ENCODE peak calls at places on chromosomes 1 and 21, in four cellular contexts. J is ELR; D is SJSA1; H is stimulated activated CD8-positive, alpha-beta memory T cell treated with anti-CD3 and anti-CD28 coated beads, Interleukin-4, amount 100 ng/mL, for 48 hours. Y is an unnamed sample.

GRCh38 chr1:206757524-206758266 is 12.9 kb upstream of the IL19 start:
- DNase-seq in J (no peak), D (no peak), H (no peak), Y (no peak)

GRCh38 chr1:213041443-213041842 is 9.6 kb upstream of the RPS6KC1 start:
- DNase-seq in J (peak), D (no peak), H (no peak), Y (no peak)

GRCh38 chr1:153288634-153289275 is 24.0 kb downstream of the PGLYRP3 start:
- DNase-seq in J (peak), D (no peak), H (peak), Y (no peak)

GRCh38 chr1:230382060-230382491 is 44.1 kb downstream of the PGBD5 start:
- DNase-seq in J (peak), D (no peak), H (no peak), Y (peak)

GRCh38 chr1:185701650-185702049 is 32.5 kb upstream of the HMCN1 start:
- DNase-seq in J (no peak), D (no peak), H (no peak), Y (no peak)

GRCh38 chr1:240705584-240705983 is 93.6 kb upstream of the GREM2 start:
- DNase-seq in J (peak), D (no peak), H (no peak), Y (no peak)

GRCh38 chr1:30166194-30166593 is 557.2 kb downstream of the MATN1 start:
- DNase-seq in J (no peak), D (no peak), H (no peak), Y (no peak)

GRCh38 chr1:22949807-22950462 is 22.7 kb downstream of the LACTBL1 start:
- DNase-seq in J (no peak), D (no peak), H (no peak), Y (peak)

GRCh38 chr1:89552481-89553194 is 28.0 kb downstream of the LRRC8B start:
- DNase-seq in J (no peak), D (no peak), H (no peak), Y (peak)

GRCh38 chr1:165871311-165872067 is 44.1 kb downstream of the UCK2 start:
- DNase-seq in J (peak), D (peak), H (peak), Y (no peak)

GRCh38 chr1:226643167-226643566 is 94.6 kb downstream of the STUM start:
- DNase-seq in J (peak), D (peak), H (peak), Y (no peak)

GRCh38 chr1:5985250-5985649 is 7.0 kb downstream of the NPHP4 start:
- DNase-seq in J (no peak), D (no peak), H (no peak), Y (no peak)

GRCh38 chr1:99634971-99635624 is 10.8 kb upstream of the PALMD start:
- DNase-seq in J (no peak), D (no peak), H (no peak), Y (no peak)

GRCh38 chr21:35189077-35189863 is 140.2 kb upstream of the RUNX1 start:
- DNase-seq in J (no peak), D (peak), H (no peak), Y (no peak)

GRCh38 chr1:12438349-12438924 is 179.6 kb downstream of the DHRS3 start:
- DNase-seq in J (no peak), D (no peak), H (peak), Y (no peak)

GRCh38 chr21:31158789-31159581 is 120.7 kb upstream of the KRTAP19-8 start:
- DNase-seq in J (no peak), D (peak), H (no peak), Y (no peak)

GRCh38 chr1:43688594-43689000 is 18.7 kb upstream of the ST3GAL3 start:
- DNase-seq in J (peak), D (no peak), H (no peak), Y (no peak)

GRCh38 chr1:220370041-220370700 is 97.9 kb upstream of the RAB3GAP2 start:
- DNase-seq in J (peak), D (no peak), H (no peak), Y (no peak)

GRCh38 chr21:34526618-34527290 is 14.7 kb upstream of the KCNE1 start:
- DNase-seq in J (peak), D (peak), H (peak), Y (peak)

GRCh38 chr21:17492415-17493168 is 20.3 kb upstream of the CXADR start:
- DNase-seq in J (no peak), D (no peak), H (no peak), Y (no peak)

GRCh38 chr1:117671781-117672501 is 66.1 kb downstream of the TENT5C start:
- DNase-seq in J (no peak), D (peak), H (no peak), Y (no peak)

GRCh38 chr1:218463194-218464156 is 118.3 kb downstream of the TGFB2 start:
- DNase-seq in J (peak), D (peak), H (no peak), Y (no peak)

GRCh38 chr1:39378377-39378776 is 113.1 kb upstream of the BMP8A start:
- DNase-seq in J (peak), D (no peak), H (no peak), Y (no peak)

GRCh38 chr1:71753746-71754145 is 528.6 kb downstream of the NEGR1 start:
- DNase-seq in J (no peak), D (no peak), H (no peak), Y (no peak)

GRCh38 chr1:62539028-62539447 is 58.3 kb upstream of the ANGPTL3 start:
- DNase-seq in J (no peak), D (no peak), H (no peak), Y (no peak)

GRCh38 chr1:151133339-151133761 is 13.1 kb downstream of the SEMA6C start:
- DNase-seq in J (no peak), D (no peak), H (no peak), Y (no peak)

GRCh38 chr1:200380589-200381021 is 29.2 kb downstream of the ZNF281 start:
- DNase-seq in J (no peak), D (no peak), H (no peak), Y (no peak)

GRCh38 chr1:223738465-223739365 is 26.4 kb downstream of the CAPN2 start:
- DNase-seq in J (no peak), D (no peak), H (no peak), Y (peak)

GRCh38 chr21:37862536-37862935 is 53.7 kb downstream of the KCNJ6 start:
- DNase-seq in J (peak), D (peak), H (no peak), Y (peak)

GRCh38 chr1:43298055-43298454 is 2.7 kb upstream of the TIE1 start:
- DNase-seq in J (no peak), D (no peak), H (no peak), Y (no peak)

GRCh38 chr1:53590581-53591515 is 131.6 kb downstream of the DMRTB1 start:
- DNase-seq in J (no peak), D (no peak), H (no peak), Y (no peak)

GRCh38 chr1:203103201-203103600 is 17.4 kb upstream of the MYOG start:
- DNase-seq in J (no peak), D (no peak), H (no peak), Y (no peak)

GRCh38 chr1:61486783-61487505 is 238.0 kb downstream of the TM2D1 start:
- DNase-seq in J (no peak), D (no peak), H (no peak), Y (no peak)

GRCh38 chr1:212205843-212206242 is 79.4 kb upstream of the PPP2R5A start:
- DNase-seq in J (no peak), D (no peak), H (no peak), Y (no peak)

GRCh38 chr1:116255486-116255885 is 117.6 kb upstream of the ATP1A1 start:
- DNase-seq in J (no peak), D (no peak), H (no peak), Y (no peak)

GRCh38 chr1:231161711-231162299 is at the start of gene TRIM67:
- DNase-seq in J (peak), D (peak), H (no peak), Y (no peak)

GRCh38 chr1:204288061-204288588 is 71.6 kb downstream of the PLEKHA6 start:
- DNase-seq in J (peak), D (peak), H (no peak), Y (peak)

GRCh38 chr1:39933956-39934941 is 20.7 kb upstream of the MFSD2A start:
- DNase-seq in J (peak), D (no peak), H (no peak), Y (peak)